ENCODE peak calls at places on chromosome 16, in five cellular contexts. U is upper lobe of left lung, Y is foreskin fibroblast, M is GM06990, R is neural crest cell. L is an unnamed sample.

GRCh38 chr16:46903255-46903905 is 19.2 kb downstream of the GPT2 start:
- DNase-seq in R (no peak), M (no peak), Y (no peak), U (no peak), L (no peak)

GRCh38 chr16:30535777-30536190 is 1.1 kb upstream of the ZNF747 start:
- DNase-seq in U (peak), Y (peak), M (peak), R (peak), L (peak)

GRCh38 chr16:3486506-3487215 is 8.6 kb downstream of the C16orf90 start:
- DNase-seq in R (no peak), Y (no peak), U (no peak), M (no peak), L (no peak)

GRCh38 chr16:62167551-62167950 is 131.3 kb upstream of the CDH8 start:
- DNase-seq in M (no peak), Y (no peak), R (no peak), U (no peak), L (no peak)

GRCh38 chr16:346587-346986 is 5.9 kb downstream of the AXIN1 start:
- DNase-seq in R (no peak), U (no peak), Y (peak), M (no peak), L (no peak)

GRCh38 chr16:87348616-87349157 is 31.5 kb upstream of the C16orf95 start:
- DNase-seq in R (no peak), Y (no peak), M (no peak), U (no peak), L (no peak)

GRCh38 chr16:67910162-67910561 is 17.1 kb downstream of the PSKH1 start:
- DNase-seq in M (no peak), U (no peak), Y (peak), R (no peak), L (no peak)

GRCh38 chr16:82963653-82964052 is 336.9 kb downstream of the CDH13 start:
- DNase-seq in U (no peak), M (no peak), Y (no peak), R (no peak), L (no peak)

GRCh38 chr16:59148756-59149155 is 414.6 kb upstream of the GOT2 start:
- DNase-seq in Y (peak), U (no peak), R (no peak), M (no peak), L (no peak)

GRCh38 chr16:55666012-55666411 is 10.2 kb downstream of the SLC6A2 start:
- DNase-seq in Y (no peak), R (no peak), M (no peak), U (no peak), L (no peak)

GRCh38 chr16:55664786-55665407 is 9.1 kb downstream of the SLC6A2 start:
- DNase-seq in Y (no peak), U (no peak), M (no peak), R (no peak), L (no peak)

GRCh38 chr16:55665511-55665910 is 9.7 kb downstream of the SLC6A2 start:
- DNase-seq in M (no peak), R (no peak), U (no peak), Y (no peak), L (no peak)

GRCh38 chr16:55668337-55669281 is 12.8 kb downstream of the SLC6A2 start:
- DNase-seq in U (no peak), M (no peak), R (no peak), Y (peak), L (no peak)

GRCh38 chr16:55667753-55668152 is 12.0 kb downstream of the SLC6A2 start:
- DNase-seq in U (no peak), R (no peak), Y (no peak), M (no peak), L (no peak)
- TF ChIP-seq CTCF in U (no peak), R (no peak), Y (no peak), M (no peak), L (no peak)

DNA sequence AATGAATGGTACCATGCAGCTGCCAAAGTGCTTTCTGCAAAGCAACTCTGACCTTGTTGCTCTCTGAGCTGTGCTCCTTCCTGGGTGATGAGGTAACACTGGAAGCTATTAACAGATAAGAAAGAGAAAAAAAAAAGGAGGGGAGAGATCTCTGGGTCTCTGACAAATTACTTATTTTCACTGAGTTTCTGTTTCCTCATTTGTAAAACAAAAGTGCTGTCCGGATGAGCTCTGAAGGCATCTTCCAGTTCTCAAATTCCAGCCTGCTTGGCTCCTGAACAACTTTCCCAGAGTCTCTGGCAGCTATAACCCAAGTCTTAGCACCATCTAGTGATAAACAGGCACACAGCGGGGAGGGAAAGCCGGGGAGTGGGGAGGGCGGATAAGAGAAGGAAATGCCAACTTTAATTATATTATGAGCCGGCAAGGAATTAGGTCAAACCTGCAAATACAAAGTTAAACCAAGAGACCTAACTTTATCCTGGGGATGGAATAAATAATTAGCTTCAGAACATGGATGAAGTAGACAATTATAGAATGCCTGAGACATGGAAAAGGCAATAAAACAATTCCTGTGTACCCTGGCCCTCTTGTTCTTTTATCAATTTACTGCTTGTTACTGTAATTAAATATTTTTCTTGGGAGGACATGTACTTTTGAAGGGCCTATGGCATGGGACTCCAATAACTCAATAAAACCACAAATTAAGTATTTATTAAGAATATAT is 61.3 kb upstream of the KIFC3 start:
- DNase-seq in R (peak), Y (peak), M (no peak), U (peak), L (no peak)
- TF ChIP-seq CTCF in R (peak), Y (peak), M (peak), U (peak), L (peak)

GRCh38 chr16:48157302-48157701 is 1.5 kb upstream of the ABCC12 start:
- DNase-seq in Y (no peak), R (no peak), U (no peak), M (no peak), L (no peak)
- TF ChIP-seq CTCF in Y (no peak), R (no peak), U (no peak), M (no peak), L (no peak)

DNA sequence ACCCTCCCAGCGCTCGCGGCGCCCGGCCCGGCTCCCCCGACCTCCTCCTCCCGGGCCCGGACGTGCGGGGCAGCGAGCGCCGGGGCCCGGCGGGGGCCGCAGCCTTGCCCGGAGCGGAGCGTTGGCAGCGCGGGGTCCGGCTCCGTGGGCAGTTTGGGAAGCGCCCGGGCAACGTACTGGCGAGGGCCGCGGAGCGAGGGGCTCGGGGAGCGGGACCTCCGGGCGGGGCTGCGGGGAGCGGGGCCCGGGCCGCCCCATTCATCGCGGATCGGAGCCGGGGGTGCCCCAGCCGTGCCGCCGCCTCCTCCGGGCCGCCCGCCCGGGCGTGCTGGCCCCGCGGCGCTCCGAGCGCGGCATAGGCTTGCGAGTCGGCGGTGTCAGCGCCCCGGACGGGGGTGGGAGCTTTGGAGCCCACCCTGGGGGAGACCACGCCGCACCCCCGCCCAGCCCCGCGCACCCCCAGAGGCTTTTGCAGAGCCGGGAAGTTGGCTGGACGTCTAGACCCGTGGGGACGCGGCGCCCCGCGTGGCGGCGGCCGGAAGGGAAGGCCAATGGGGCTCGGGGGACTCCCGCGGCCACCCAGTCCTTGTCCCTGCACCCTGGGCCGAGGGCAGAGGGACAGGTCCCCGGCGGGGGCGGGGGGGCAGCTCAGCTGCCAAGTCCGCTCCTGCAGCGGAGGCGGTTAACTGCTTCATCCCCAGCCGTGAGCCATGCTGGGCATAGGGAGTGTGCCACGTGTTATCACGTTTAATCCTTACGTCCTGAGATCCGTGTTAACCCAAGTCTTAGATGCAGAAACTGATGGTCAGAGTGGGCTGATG is 852 bp downstream of the ZNF469 start:
- DNase-seq in M (no peak), R (peak), U (no peak), Y (peak), L (no peak)
- TF ChIP-seq CTCF in M (no peak), R (peak), U (peak), Y (peak), L (peak)

GRCh38 chr16:25157476-25157875 is 45.9 kb downstream of the LCMT1 start:
- DNase-seq in M (no peak), U (no peak), Y (no peak), R (no peak), L (no peak)

GRCh38 chr16:25163683-25164082 is 52.1 kb downstream of the LCMT1 start:
- DNase-seq in U (no peak), R (no peak), M (no peak), Y (no peak), L (no peak)

GRCh38 chr16:25158401-25158800 is 46.9 kb downstream of the LCMT1 start:
- DNase-seq in Y (no peak), U (no peak), M (no peak), R (no peak), L (no peak)

GRCh38 chr16:25165284-25165683 is 51.5 kb upstream of the AQP8 start:
- DNase-seq in R (no peak), M (no peak), Y (no peak), U (no peak), L (no peak)

DNA sequence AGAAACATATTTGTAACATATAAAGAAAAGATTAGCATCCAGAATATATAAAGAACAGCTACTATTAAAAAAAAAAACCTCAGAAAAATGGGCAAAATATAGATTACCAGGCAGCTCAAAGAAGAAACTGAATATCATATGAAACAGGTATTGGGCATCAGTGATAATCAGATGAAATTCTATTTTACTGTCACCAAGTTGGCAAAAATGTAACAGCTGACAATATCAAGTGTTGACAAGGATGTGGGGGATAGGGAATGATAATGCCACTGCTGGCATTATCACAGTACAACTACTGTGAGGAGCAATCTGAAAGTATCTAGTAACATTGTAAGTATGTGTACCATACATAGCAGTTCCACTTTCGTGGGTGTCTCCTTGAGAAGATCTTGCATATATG is 50.2 kb downstream of the LCMT1 start:
- DNase-seq in R (no peak), Y (no peak), U (no peak), M (no peak), L (no peak)
- TF ChIP-seq CTCF in R (no peak), Y (no peak), U (no peak), M (no peak), L (no peak)

GRCh38 chr16:21156767-21157467 is 1.6 kb upstream of the LDAF1 start:
- DNase-seq in M (no peak), U (no peak), R (peak), Y (peak), L (peak)
- TF ChIP-seq CTCF in M (peak), U (peak), R (peak), Y (peak), L (peak)